ENCODE peak calls at places on chromosomes 3 and 15, in four cellular contexts. O, X, F and U are unnamed samples.

GRCh38 chr3:78969483-78969882 is 798.3 kb downstream of the ROBO1 start:
- DNase-seq in O (no peak), X (peak), F (no peak), U (no peak)

GRCh38 chr15:85763157-85763556 is 31.6 kb downstream of the KLHL25 start:
- DNase-seq in O (no peak), X (no peak), F (no peak), U (no peak)

GRCh38 chr3:128217702-128218475 is 64.6 kb downstream of the EEFSEC start:
- DNase-seq in O (no peak), X (peak), F (peak), U (peak)

GRCh38 chr3:151925419-151925818 is 52.0 kb downstream of the SUCNR1 start:
- DNase-seq in O (no peak), X (no peak), F (no peak), U (no peak)

GRCh38 chr3:35944915-35945710 is 305.8 kb downstream of the ARPP21 start:
- DNase-seq in O (peak), X (no peak), F (no peak), U (no peak)

GRCh38 chr3:196431193-196432136 is 762 bp downstream of the UBXN7 start:
- DNase-seq in O (peak), X (peak), F (peak), U (no peak)

GRCh38 chr3:65583203-65583602 is 455.5 kb downstream of the MAGI1 start:
- DNase-seq in O (no peak), X (no peak), F (no peak), U (no peak)

GRCh38 chr3:56812749-56813655 is 11.3 kb upstream of the ARHGEF3 start:
- DNase-seq in O (no peak), X (no peak), F (no peak), U (no peak)

GRCh38 chr15:72229076-72229946 is 1.7 kb downstream of the PKM start:
- DNase-seq in O (no peak), X (peak), F (no peak), U (no peak)

GRCh38 chr3:30263921-30264313 is 342.5 kb upstream of the TGFBR2 start:
- DNase-seq in O (no peak), X (no peak), F (no peak), U (no peak)

GRCh38 chr15:27865323-27865922 is 233.7 kb downstream of the OCA2 start:
- DNase-seq in O (no peak), X (no peak), F (no peak), U (no peak)

GRCh38 chr15:22873204-22873701 is 34.8 kb downstream of the NIPA2 start:
- DNase-seq in O (no peak), X (no peak), F (no peak), U (no peak)

GRCh38 chr3:169694117-169694516 is 30.6 kb upstream of the MECOM start:
- DNase-seq in O (no peak), X (no peak), F (no peak), U (no peak)

GRCh38 chr15:70588613-70589012 is 174.7 kb downstream of the UACA start:
- DNase-seq in O (no peak), X (no peak), F (no peak), U (no peak)

GRCh38 chr3:12495749-12496452 is 11.6 kb downstream of the TSEN2 start:
- DNase-seq in O (no peak), X (no peak), F (no peak), U (no peak)

GRCh38 chr15:37907136-37907535 is 27.3 kb upstream of the TMCO5A start:
- DNase-seq in O (peak), X (no peak), F (no peak), U (no peak)
- TF ChIP-seq PBX3 in O (no peak), X (no peak), F (no peak), U (no peak)

GRCh38 chr15:38374477-38374876 is 79.5 kb upstream of the FAM98B start:
- DNase-seq in O (no peak), X (no peak), F (no peak), U (no peak)
- TF ChIP-seq PBX3 in O (no peak), X (no peak), F (no peak), U (no peak)

GRCh38 chr15:68447976-68448755 is 16.2 kb upstream of the ITGA11 start:
- DNase-seq in O (no peak), X (no peak), F (no peak), U (no peak)
- TF ChIP-seq PBX3 in O (no peak), X (no peak), F (no peak), U (no peak)

DNA sequence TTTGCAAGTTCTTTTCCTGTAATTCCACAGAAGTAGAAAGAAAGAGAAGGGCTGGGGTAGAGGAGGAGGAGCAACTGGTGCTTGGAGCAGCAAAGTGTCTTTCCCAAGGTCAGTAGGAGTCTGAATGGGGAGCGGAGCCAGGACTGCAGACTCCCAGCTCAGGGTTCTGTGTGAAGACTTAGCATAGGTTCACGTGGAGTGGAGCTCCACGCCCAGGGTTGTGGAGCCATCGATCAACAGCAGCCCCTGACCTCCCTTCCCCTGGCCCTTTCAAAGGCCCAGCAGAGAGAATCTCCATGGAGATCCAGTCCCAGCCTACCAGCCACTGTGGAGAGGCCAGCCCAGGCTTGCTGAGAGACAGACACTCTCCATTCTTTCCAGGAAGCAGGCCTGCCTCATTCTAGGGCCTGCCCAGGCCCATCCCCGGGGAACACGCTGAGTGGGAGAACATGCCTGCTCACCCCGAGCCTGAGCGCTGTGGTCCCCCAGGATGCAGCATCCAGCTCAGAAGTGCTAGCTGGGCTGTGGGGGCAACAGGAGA is 62.1 kb downstream of the CORO2B start:
- DNase-seq in O (no peak), X (no peak), F (no peak), U (no peak)
- TF ChIP-seq PBX3 in O (no peak), X (no peak), F (no peak), U (no peak)

GRCh38 chr3:170809021-170809974 is 60.7 kb downstream of the RPL22L1 start:
- DNase-seq in O (peak), X (peak), F (peak), U (no peak)
- TF ChIP-seq PBX3 in O (no peak), X (no peak), F (no peak), U (no peak)

GRCh38 chr3:47475029-47475569 is 642 bp downstream of the SCAP start:
- DNase-seq in O (no peak), X (peak), F (peak), U (no peak)
- TF ChIP-seq PBX3 in O (no peak), X (no peak), F (no peak), U (no peak)

GRCh38 chr3:142223282-142223681 is 2.1 kb downstream of the GK5 start:
- DNase-seq in O (no peak), X (no peak), F (no peak), U (no peak)
- TF ChIP-seq PBX3 in O (no peak), X (no peak), F (no peak), U (no peak)

GRCh38 chr3:162998205-162998604 is 1501.6 kb downstream of the OTOL1 start:
- DNase-seq in O (no peak), X (no peak), F (no peak), U (no peak)
- TF ChIP-seq PBX3 in O (no peak), X (no peak), F (no peak), U (no peak)

DNA sequence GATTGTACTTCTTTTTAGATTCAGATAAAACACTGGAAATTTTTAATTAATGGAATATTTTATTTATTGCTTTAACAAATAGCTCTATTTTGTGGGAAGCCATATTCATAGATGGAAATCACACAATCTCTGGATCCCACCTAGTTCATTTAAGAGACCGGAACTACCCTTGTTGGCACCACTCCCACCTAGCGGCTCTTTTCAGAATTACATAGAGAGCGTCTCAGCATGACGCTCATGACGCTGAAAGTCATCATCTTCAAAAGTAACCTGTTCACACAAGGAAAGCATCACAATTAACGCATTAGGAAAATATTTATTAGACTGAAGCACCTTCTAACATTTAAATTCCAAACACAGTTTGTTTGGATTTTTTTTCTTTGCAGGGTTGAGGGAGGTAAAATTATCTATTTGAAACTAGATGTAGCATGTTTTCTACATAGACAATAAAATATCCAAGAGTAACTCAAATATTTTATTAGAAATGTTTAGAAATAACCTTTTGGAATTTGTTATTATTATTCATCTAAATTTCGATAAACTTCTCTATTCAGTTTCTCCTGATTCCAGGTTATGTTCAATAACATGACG is 214.9 kb upstream of the ARRDC4 start:
- DNase-seq in O (peak), X (peak), F (peak), U (no peak)
- TF ChIP-seq PBX3 in O (no peak), X (no peak), F (no peak), U (no peak)

DNA sequence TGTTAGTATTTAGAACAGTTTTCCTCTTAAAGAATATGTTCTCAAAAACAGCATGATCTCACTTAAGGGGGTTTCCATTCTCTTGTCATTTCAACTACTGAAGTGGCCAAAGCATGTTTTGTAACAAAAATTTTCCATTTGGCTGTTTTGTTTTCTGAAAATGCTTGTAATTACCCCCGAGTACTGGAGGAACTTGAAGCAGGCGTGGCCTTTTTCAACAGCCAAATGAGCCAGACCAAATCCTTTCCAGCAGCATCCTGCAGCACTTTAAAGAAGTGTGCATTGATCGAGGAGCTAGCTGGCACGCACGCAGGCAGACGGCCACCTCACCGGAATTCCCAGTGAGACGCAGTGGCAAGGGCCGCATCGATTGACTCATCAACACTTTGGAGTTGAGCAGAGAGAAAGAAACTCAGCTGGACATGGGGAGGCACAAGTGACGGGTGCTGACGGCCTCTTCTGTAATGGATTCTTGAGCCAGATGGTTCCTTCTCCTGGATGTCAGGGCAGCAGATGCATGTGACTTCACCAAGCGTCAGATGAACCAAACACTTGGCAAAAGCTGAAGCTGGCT is 234.3 kb upstream of the IGF1R start:
- DNase-seq in O (no peak), X (no peak), F (no peak), U (no peak)
- TF ChIP-seq PBX3 in O (no peak), X (no peak), F (no peak), U (no peak)